ENCODE peak calls at places on chromosome 15, in six cellular contexts. A is Panc1, B is endothelial cell of umbilical vein, F is GM12878, S is HL-60, C is SK-N-SH. U is an unnamed sample.

GRCh38 chr15:39555885-39556284 is 25.0 kb upstream of the THBS1 start:
- DNase-seq in F (no peak), B (no peak), C (no peak), A (no peak), S (no peak), U (no peak)

GRCh38 chr15:62848631-62849050 is 193.9 kb upstream of the TPM1 start:
- DNase-seq in B (peak), A (no peak), F (no peak), S (no peak), C (no peak), U (no peak)

GRCh38 chr15:38176155-38176554 is 76.5 kb upstream of the SPRED1 start:
- DNase-seq in S (no peak), C (no peak), A (no peak), B (no peak), F (peak), U (no peak)

GRCh38 chr15:81054236-81054635 is 53.5 kb downstream of the TLNRD1 start:
- DNase-seq in F (no peak), S (no peak), B (no peak), C (no peak), A (no peak), U (no peak)

GRCh38 chr15:78102741-78103140 is 10.4 kb downstream of the SH2D7 start:
- DNase-seq in B (no peak), C (no peak), F (no peak), A (no peak), S (no peak), U (no peak)

GRCh38 chr15:98395974-98396627 is 252.2 kb upstream of the IGF1R start:
- DNase-seq in S (no peak), A (no peak), C (no peak), B (no peak), F (no peak), U (no peak)

GRCh38 chr15:77853008-77853328 is 220.3 kb upstream of the LINGO1 start:
- DNase-seq in C (no peak), S (no peak), F (no peak), B (no peak), A (no peak), U (no peak)

GRCh38 chr15:70351941-70352774 is 254.4 kb upstream of the TLE3 start:
- DNase-seq in F (no peak), A (no peak), C (no peak), S (no peak), B (no peak), U (no peak)

GRCh38 chr15:40325188-40325587 is 1.7 kb downstream of the INAFM2 start:
- DNase-seq in A (no peak), C (no peak), B (peak), S (no peak), F (no peak), U (no peak)

GRCh38 chr15:59396660-59397059 is 24.0 kb upstream of the MYO1E start:
- DNase-seq in B (no peak), S (no peak), F (no peak), C (no peak), A (no peak), U (no peak)

GRCh38 chr15:90141646-90142045 is 39.4 kb upstream of the IDH2 start:
- DNase-seq in F (no peak), A (no peak), B (peak), C (no peak), S (peak), U (no peak)

GRCh38 chr15:65561934-65562333 is 31.7 kb downstream of the HACD3 start:
- DNase-seq in S (no peak), A (no peak), C (no peak), F (no peak), B (no peak), U (no peak)

GRCh38 chr15:43912208-43912607 is 85.4 kb downstream of the WDR76 start:
- DNase-seq in S (no peak), B (no peak), A (no peak), F (no peak), C (no peak), U (no peak)

GRCh38 chr15:20356444-20357138 is 185.0 kb downstream of the GOLGA6L6 start:
- DNase-seq in B (no peak), C (peak), S (peak), F (no peak), A (peak), U (peak)

GRCh38 chr15:77871838-77872371 is 205.6 kb downstream of the TBC1D2B start:
- DNase-seq in F (no peak), A (no peak), C (no peak), S (no peak), B (no peak), U (no peak)

GRCh38 chr15:94582368-94582767 is 351.0 kb downstream of the MCTP2 start:
- DNase-seq in S (peak), B (peak), F (peak), A (peak), C (peak), U (no peak)

GRCh38 chr15:95739161-95739560 is 591.3 kb upstream of the NR2F2 start:
- DNase-seq in B (no peak), F (no peak), A (no peak), S (no peak), C (no peak), U (no peak)

GRCh38 chr15:68818671-68819450 is 1.8 kb downstream of the ANP32A start:
- DNase-seq in B (peak), S (peak), A (no peak), C (peak), F (no peak), U (peak)

GRCh38 chr15:27061739-27062138 is 90.8 kb downstream of the GABRG3 start:
- DNase-seq in A (no peak), B (no peak), S (no peak), C (no peak), F (no peak), U (no peak)

GRCh38 chr15:43911235-43911661 is 84.4 kb downstream of the WDR76 start:
- DNase-seq in F (no peak), B (peak), C (no peak), S (no peak), A (peak), U (no peak)

GRCh38 chr15:51623386-51623938 is 891 bp upstream of the DMXL2 start:
- DNase-seq in B (peak), C (no peak), F (no peak), S (peak), A (no peak), U (no peak)
- TF ChIP-seq POLR2AphosphoS5 in B (no peak), C (no peak), F (no peak), S (no peak), A (no peak), U (no peak)

DNA sequence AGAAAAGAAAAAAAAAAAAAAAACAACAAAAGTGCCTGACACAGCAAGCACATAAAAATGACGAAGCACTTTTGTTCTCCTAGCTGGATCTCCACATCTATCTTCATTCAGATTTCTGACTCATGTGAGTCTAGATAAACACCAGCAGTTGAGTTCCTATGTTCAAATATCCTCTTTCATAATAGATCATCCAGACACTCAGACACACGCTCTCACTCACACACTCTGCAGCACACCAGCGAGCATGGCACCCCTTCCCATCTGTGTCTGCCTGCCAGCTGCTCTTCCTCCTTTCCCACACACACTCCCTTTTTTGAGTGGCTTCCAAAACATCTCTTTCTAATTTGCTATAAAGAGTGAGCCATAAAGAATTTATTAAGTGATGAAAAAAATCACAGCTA is 19.8 kb upstream of the CELF6 start:
- DNase-seq in F (no peak), C (peak), A (no peak), S (peak), B (peak), U (no peak)
- H3K27ac ChIP-seq in F (no peak), C (peak), A (no peak), S (no peak), B (peak), U (peak)

DNA sequence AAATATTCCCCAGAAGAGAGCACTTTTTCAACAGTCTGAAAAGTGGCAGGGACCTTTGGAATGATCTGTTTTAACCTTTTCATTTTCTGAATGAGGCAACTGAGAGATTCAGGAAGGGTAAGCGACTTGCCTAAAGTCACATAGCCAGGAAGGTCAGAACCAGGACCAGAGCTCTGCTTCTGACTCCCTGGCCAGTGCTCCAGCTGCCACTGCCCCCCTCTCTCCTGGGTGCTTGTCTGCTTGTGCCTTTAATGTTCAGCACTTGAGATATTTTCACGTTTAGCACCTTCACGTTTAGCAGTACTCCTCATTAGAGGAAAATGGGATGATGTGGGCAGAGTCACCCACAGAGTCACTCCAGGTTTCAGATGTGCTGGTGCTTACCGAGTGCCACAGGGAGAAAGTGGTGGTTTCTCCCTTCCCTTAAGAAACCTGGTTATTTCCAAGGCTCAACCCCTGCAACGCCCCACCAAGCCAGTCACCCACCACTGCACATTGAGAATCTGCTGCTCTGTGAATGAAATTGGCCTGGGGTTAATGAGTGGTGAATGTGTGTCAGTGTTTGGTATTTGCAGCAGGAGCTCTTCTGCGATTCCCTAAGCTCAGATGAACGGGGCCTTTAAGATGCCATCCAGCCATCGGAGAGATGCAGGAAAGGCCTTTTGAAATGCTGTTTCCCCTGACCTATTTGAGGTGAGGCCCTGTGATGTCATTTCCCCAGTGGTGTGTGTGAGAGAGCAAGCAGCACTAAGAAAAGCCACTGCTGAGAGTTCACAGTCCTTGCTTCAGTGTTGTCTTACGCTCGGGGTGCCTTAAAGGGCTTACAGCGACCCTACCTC is 68.6 kb downstream of the SMAD3 start:
- DNase-seq in B (peak), A (no peak), C (no peak), S (peak), F (no peak), U (no peak)
- H3K4me3 ChIP-seq in B (no peak), A (no peak), C (no peak), S (no peak), F (peak), U (no peak)

DNA sequence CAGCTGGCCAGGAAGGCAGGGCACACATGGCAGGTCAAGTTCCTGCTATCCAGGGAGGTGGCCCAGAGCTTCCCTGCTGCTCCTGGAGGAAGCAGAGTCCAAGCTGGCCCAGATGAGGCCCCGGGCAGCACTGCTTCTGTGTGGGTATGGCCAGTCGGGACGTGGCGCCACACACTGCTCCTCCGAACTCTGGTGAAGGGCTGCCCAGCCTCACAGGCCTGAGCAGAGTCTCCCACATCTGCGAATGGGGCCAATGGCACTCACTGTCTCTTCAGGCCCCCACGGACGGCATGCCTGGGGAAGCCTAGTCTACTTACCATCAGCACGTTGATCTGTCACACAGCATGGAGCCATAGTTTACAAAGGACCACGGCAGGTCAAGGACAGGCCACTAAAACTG is 2.5 kb upstream of the PLA2G4F start:
- DNase-seq in C (no peak), S (no peak), A (no peak), B (no peak), F (no peak), U (peak)
- TF ChIP-seq POLR2AphosphoS5 in C (no peak), S (no peak), A (no peak), B (no peak), F (no peak), U (no peak)

GRCh38 chr15:71945012-71945411 is 134.7 kb downstream of the NR2E3 start:
- DNase-seq in B (no peak), C (no peak), F (no peak), A (no peak), S (no peak), U (no peak)
- H3K27ac ChIP-seq in B (no peak), C (no peak), F (no peak), A (no peak), S (no peak), U (no peak)

GRCh38 chr15:51069983-51070382 is 24.7 kb downstream of the TNFAIP8L3 start:
- DNase-seq in F (no peak), C (no peak), S (no peak), B (no peak), A (no peak), U (no peak)

GRCh38 chr15:51060058-51060598 is 34.6 kb downstream of the TNFAIP8L3 start:
- DNase-seq in A (no peak), F (no peak), B (no peak), C (no peak), S (no peak), U (no peak)

GRCh38 chr15:51062736-51063135 is 32.0 kb downstream of the TNFAIP8L3 start:
- DNase-seq in F (no peak), S (no peak), B (no peak), C (no peak), A (no peak), U (no peak)

GRCh38 chr15:51067510-51067909 is 27.2 kb downstream of the TNFAIP8L3 start:
- DNase-seq in C (no peak), B (no peak), F (no peak), S (no peak), A (no peak), U (no peak)

DNA sequence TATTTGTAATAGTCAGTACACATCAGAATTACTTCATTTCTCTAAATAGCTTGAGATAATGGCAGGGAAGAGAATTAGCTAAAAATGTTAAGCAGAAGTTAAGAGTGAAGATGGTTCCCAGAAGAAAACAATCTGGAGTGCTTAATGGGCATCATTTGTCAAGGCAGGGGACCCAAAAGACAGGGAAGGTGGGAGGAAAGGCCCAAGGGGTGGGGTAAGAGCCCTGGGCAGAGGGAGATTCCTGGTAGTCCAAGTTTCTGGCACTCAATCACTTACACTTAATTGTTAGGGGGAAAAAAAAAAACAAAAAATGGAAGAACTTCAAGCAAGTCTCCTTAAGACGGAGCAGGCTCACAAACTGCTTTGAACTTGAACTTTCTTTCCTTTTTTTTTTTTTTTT is 28.9 kb downstream of the TNFAIP8L3 start:
- DNase-seq in A (no peak), C (no peak), F (no peak), B (no peak), S (no peak), U (no peak)
- H3K4me3 ChIP-seq in A (no peak), C (no peak), F (no peak), B (no peak), S (no peak), U (no peak)

U was measured in stomach.